ENCODE peak calls at places on chromosomes 16 and 17, in five cellular contexts. J is K562, Y is NCI-H2081, F is WTC11, E is NCI-H1417. R is an unnamed sample.

GRCh38 chr16:87457724-87458423 is 35.0 kb downstream of the ZCCHC14 start:
- DNase-seq in J (no peak), Y (no peak), F (no peak), E (no peak), R (peak; percentile 95)

GRCh38 chr16:58110590-58111330 is 18.4 kb downstream of the CFAP20 start:
- DNase-seq in J (no peak), Y (no peak), F (no peak), E (no peak), R (no peak)

GRCh38 chr16:23359092-23359760 is 57.1 kb downstream of the SCNN1B start:
- DNase-seq in J (no peak), Y (no peak), F (no peak), E (no peak), R (no peak)

GRCh38 chr16:2238396-2239230 is 2.4 kb downstream of the DNASE1L2 start:
- DNase-seq in J (no peak), Y (no peak), F (peak; percentile 38), E (peak; percentile 69), R (no peak)

GRCh38 chr17:53032861-53033271 is 789.9 kb upstream of the KIF2B start:
- DNase-seq in J (no peak), Y (peak; percentile 76), F (peak; percentile 50), E (peak; percentile 81), R (no peak)

GRCh38 chr16:82657239-82657638 is 30.5 kb downstream of the CDH13 start:
- DNase-seq in J (no peak), Y (no peak), F (no peak), E (no peak), R (peak; percentile 72)

GRCh38 chr16:1612320-1613111 is at the start of gene CRAMP1:
- DNase-seq in J (peak; percentile 32), Y (no peak), F (peak; percentile 22), E (no peak), R (no peak)

GRCh38 chr16:86046026-86046713 is 147.2 kb downstream of the IRF8 start:
- DNase-seq in J (no peak), Y (no peak), F (no peak), E (no peak), R (no peak)

GRCh38 chr16:75555213-75555706 is 792 bp downstream of the TMEM231 start:
- DNase-seq in J (peak; percentile 89), Y (peak; percentile 53), F (peak; percentile 92), E (peak; percentile 62), R (peak; percentile 90)

GRCh38 chr17:29616300-29617048 is 6.2 kb downstream of the CORO6 start:
- DNase-seq in J (no peak), Y (no peak), F (no peak), E (no peak), R (no peak)

GRCh38 chr16:74448990-74449389 is 27.7 kb upstream of the CLEC18B start:
- DNase-seq in J (no peak), Y (no peak), F (no peak), E (no peak), R (peak; percentile 92)

GRCh38 chr17:944266-944665 is 35.3 kb downstream of the NXN start:
- DNase-seq in J (no peak), Y (no peak), F (no peak), E (no peak), R (no peak)

GRCh38 chr17:45225964-45226530 is 4.4 kb downstream of the FMNL1 start:
- DNase-seq in J (peak; percentile 86), Y (no peak), F (no peak), E (no peak), R (no peak)

GRCh38 chr17:20275653-20276052 is 191.7 kb downstream of the LGALS9B start:
- DNase-seq in J (no peak), Y (no peak), F (no peak), E (no peak), R (no peak)

GRCh38 chr16:10834130-10834529 is 15.5 kb upstream of the TVP23A start:
- DNase-seq in J (no peak), Y (no peak), F (no peak), E (no peak), R (no peak)

GRCh38 chr16:52629296-52629695 is 82.4 kb upstream of the TOX3 start:
- DNase-seq in J (no peak), Y (no peak), F (no peak), E (no peak), R (no peak)

R was measured in fibroblast of gingiva.